ENCODE peak calls at places on chromosomes 3 and 15, in ten cellular contexts. A, D, U, V, I, X, B, R, T and H are unnamed samples.

GRCh38 chr15:35738370-35738769 is 192.4 kb upstream of the DPH6 start:
- DNase-seq in A (no peak), X (no peak), U (no peak), B (no peak), R (no peak), T (no peak), I (no peak), V (peak), D (peak), H (no peak)

GRCh38 chr15:85174521-85174920 is 192.9 kb downstream of the PDE8A start:
- DNase-seq in D (no peak), A (no peak), B (no peak), X (no peak), V (no peak), R (no peak), I (no peak), U (no peak), T (no peak), H (no peak)

GRCh38 chr15:72851586-72851985 is 68.0 kb upstream of the ADPGK start:
- DNase-seq in A (no peak), B (no peak), X (no peak), R (no peak), V (no peak), U (no peak), D (no peak), T (no peak), I (no peak), H (no peak)

GRCh38 chr3:15443826-15444524 is 16.6 kb downstream of the EAF1 start:
- DNase-seq in T (no peak), I (no peak), U (no peak), R (no peak), B (no peak), D (no peak), A (no peak), X (no peak), V (peak), H (no peak)

GRCh38 chr3:33131328-33132018 is 17.7 kb downstream of the CRTAP start:
- DNase-seq in T (peak), D (peak), U (no peak), V (peak), A (no peak), R (peak), B (peak), X (no peak), I (peak), H (peak)

GRCh38 chr3:55880357-55880756 is 393.3 kb upstream of the WNT5A start:
- DNase-seq in D (peak), A (no peak), V (no peak), R (no peak), B (no peak), T (no peak), U (no peak), X (no peak), I (no peak), H (no peak)

GRCh38 chr15:42404461-42405235 is 45.3 kb downstream of the CAPN3 start:
- DNase-seq in A (no peak), U (no peak), I (no peak), R (no peak), X (no peak), D (no peak), T (no peak), B (peak), V (no peak), H (no peak)

GRCh38 chr15:59997070-59997701 is 6.9 kb upstream of the FOXB1 start:
- DNase-seq in A (no peak), D (peak), I (no peak), R (no peak), U (no peak), B (no peak), X (no peak), V (no peak), T (peak), H (no peak)

GRCh38 chr3:99562990-99563607 is 75.3 kb upstream of the COL8A1 start:
- DNase-seq in T (no peak), B (no peak), X (no peak), I (no peak), R (no peak), A (no peak), D (peak), U (no peak), V (no peak), H (no peak)

GRCh38 chr15:74136584-74137543 is 6.5 kb downstream of the ISLR2 start:
- DNase-seq in R (no peak), X (no peak), B (no peak), A (no peak), I (no peak), V (no peak), T (no peak), U (no peak), D (no peak), H (no peak)

GRCh38 chr15:90221251-90221900 is 12.4 kb downstream of the CIB1 start:
- DNase-seq in V (peak), B (no peak), T (peak), I (peak), U (peak), R (peak), X (peak), A (peak), D (peak), H (peak)

GRCh38 chr15:63389902-63390301 is 8.3 kb upstream of the CA12 start:
- DNase-seq in A (peak), X (no peak), D (peak), I (no peak), B (no peak), U (peak), T (no peak), V (no peak), R (no peak), H (no peak)

GRCh38 chr15:63362196-63362595 is 19.4 kb downstream of the CA12 start:
- DNase-seq in V (peak), U (no peak), X (no peak), B (no peak), T (no peak), R (no peak), I (no peak), A (peak), D (no peak), H (no peak)

GRCh38 chr3:50289130-50289529 is 3.1 kb downstream of the IFRD2 start:
- DNase-seq in V (no peak), D (no peak), I (no peak), R (no peak), U (no peak), B (no peak), T (no peak), X (no peak), A (no peak), H (no peak)

GRCh38 chr15:60835974-60836373 is 357.0 kb upstream of the ICE2 start:
- DNase-seq in U (no peak), D (no peak), A (no peak), V (peak), I (no peak), X (no peak), B (no peak), T (no peak), R (no peak), H (no peak)

GRCh38 chr3:180804871-180805430 is 107.5 kb upstream of the FXR1 start:
- DNase-seq in A (no peak), T (peak), R (no peak), V (peak), D (peak), I (no peak), B (no peak), U (no peak), X (no peak), H (no peak)

GRCh38 chr3:131402391-131403039 is 20.9 kb downstream of the NUDT16 start:
- DNase-seq in V (no peak), U (no peak), I (no peak), X (no peak), T (no peak), R (no peak), B (no peak), D (peak), A (peak), H (no peak)

GRCh38 chr3:56923546-56924224 is 121.9 kb upstream of the ARHGEF3 start:
- DNase-seq in R (no peak), V (peak), I (peak), D (peak), T (no peak), A (no peak), B (peak), X (no peak), U (no peak), H (no peak)

GRCh38 chr3:128173849-128174248 is 20.6 kb downstream of the EEFSEC start:
- DNase-seq in U (no peak), A (no peak), R (no peak), V (no peak), T (peak), D (no peak), X (no peak), I (no peak), B (no peak), H (no peak)

GRCh38 chr15:85125056-85125661 is 143.5 kb downstream of the PDE8A start:
- DNase-seq in A (no peak), U (no peak), D (peak), X (no peak), B (no peak), I (no peak), V (peak), T (no peak), R (no peak), H (no peak)

GRCh38 chr3:111336511-111336910 is 205.5 kb upstream of the CD96 start:
- DNase-seq in D (peak), B (no peak), V (peak), A (no peak), U (no peak), R (no peak), T (no peak), I (no peak), X (no peak), H (no peak)

GRCh38 chr15:74781673-74782595 is at the start of gene CSK:
- DNase-seq in X (no peak), T (peak), A (peak), B (no peak), I (no peak), R (peak), D (peak), U (peak), V (no peak), H (no peak)

GRCh38 chr3:37198996-37199395 is 24.6 kb upstream of the LRRFIP2 start:
- DNase-seq in X (no peak), D (peak), U (no peak), R (no peak), V (no peak), B (no peak), A (no peak), I (no peak), T (no peak), H (no peak)

GRCh38 chr15:49962044-49962602 is 156.9 kb downstream of the ATP8B4 start:
- DNase-seq in R (no peak), B (no peak), V (no peak), I (no peak), D (no peak), T (no peak), X (no peak), A (no peak), U (no peak), H (no peak)

GRCh38 chr15:62241135-62241770 is 76.2 kb upstream of the C2CD4B start:
- DNase-seq in D (peak), U (no peak), I (no peak), X (no peak), A (no peak), B (no peak), V (peak), R (peak), T (peak), H (no peak)

GRCh38 chr3:126338796-126339241 is 18.4 kb downstream of the KLF15 start:
- DNase-seq in B (no peak), I (no peak), T (no peak), X (no peak), A (peak), V (no peak), U (peak), R (no peak), D (no peak), H (no peak)

GRCh38 chr3:67202053-67202452 is 203.9 kb downstream of the KBTBD8 start:
- DNase-seq in V (no peak), A (no peak), U (no peak), R (no peak), B (no peak), X (no peak), I (no peak), T (no peak), D (peak), H (no peak)

GRCh38 chr3:107637416-107638182 is 114.8 kb downstream of the BBX start:
- DNase-seq in I (no peak), R (no peak), X (no peak), V (no peak), D (no peak), U (no peak), T (no peak), B (no peak), A (no peak), H (no peak)

GRCh38 chr3:52238193-52238760 is 681 bp downstream of the TWF2 start:
- DNase-seq in R (peak), U (peak), V (no peak), B (no peak), A (no peak), D (no peak), X (no peak), I (no peak), T (no peak), H (no peak)

GRCh38 chr3:52237659-52238172 is 1.2 kb downstream of the TWF2 start:
- DNase-seq in R (peak), I (peak), X (peak), U (peak), B (peak), A (peak), T (no peak), D (peak), V (peak), H (peak)

GRCh38 chr3:52234516-52235447 is 4.2 kb downstream of the TWF2 start:
- DNase-seq in D (no peak), B (no peak), U (no peak), R (no peak), T (no peak), I (no peak), V (no peak), A (peak), X (no peak), H (no peak)

GRCh38 chr3:52237006-52237658 is 1.8 kb downstream of the TWF2 start:
- DNase-seq in V (no peak), D (peak), R (no peak), T (no peak), X (no peak), A (peak), B (no peak), U (peak), I (no peak), H (no peak)

DNA sequence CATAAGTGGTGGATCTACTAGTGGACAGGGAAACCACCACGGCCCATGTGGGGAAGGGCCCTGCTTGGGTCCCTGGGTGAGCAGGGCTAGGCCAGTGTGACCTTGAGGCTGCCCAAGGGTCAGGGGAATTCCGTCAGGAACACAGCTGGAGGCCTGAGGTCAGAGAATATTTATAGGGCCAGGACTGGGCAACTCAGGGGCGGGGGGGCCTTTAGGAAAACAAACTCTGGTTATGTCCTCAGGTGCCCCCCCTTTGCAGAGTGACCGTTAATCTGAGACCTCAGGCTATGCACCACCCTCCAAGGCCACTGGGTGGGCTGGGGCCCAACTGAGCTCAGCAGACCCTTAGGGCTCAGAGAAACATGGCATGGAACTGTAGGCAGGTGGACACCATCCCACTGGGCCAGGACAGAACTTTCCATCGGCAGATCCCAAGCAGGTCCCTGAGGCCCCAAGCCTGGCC is 2.5 kb downstream of the TWF2 start:
- DNase-seq in D (no peak), X (no peak), T (no peak), I (no peak), A (peak), B (no peak), R (no peak), U (peak), V (no peak), H (no peak)
- H3K4me3 ChIP-seq in D (peak), X (no peak), T (no peak), I (no peak), A (no peak), B (no peak), R (no peak), U (peak), V (no peak), H (no peak)

GRCh38 chr3:187288176-187288893 is 3.2 kb downstream of the MASP1 start:
- DNase-seq in I (no peak), A (no peak), R (no peak), U (no peak), B (no peak), D (no peak), V (no peak), X (no peak), T (no peak), H (no peak)
- H3K4me3 ChIP-seq in I (no peak), A (no peak), R (no peak), U (no peak), B (no peak), D (no peak), V (no peak), X (no peak), T (peak), H (no peak)

GRCh38 chr3:64668582-64669510 is 19.0 kb downstream of the ADAMTS9 start:
- DNase-seq in I (no peak), A (no peak), D (no peak), R (no peak), B (no peak), V (no peak), U (no peak), X (no peak), T (no peak), H (no peak)
- H3K4me3 ChIP-seq in I (no peak), A (no peak), D (no peak), R (no peak), B (no peak), V (no peak), U (no peak), X (peak), T (no peak), H (no peak)

GRCh38 chr3:57959407-57960173 is 48.6 kb upstream of the FLNB start:
- DNase-seq in X (no peak), D (no peak), R (no peak), B (peak), A (no peak), T (no peak), I (peak), U (no peak), V (peak), H (no peak)

GRCh38 chr3:57957823-57958222 is 50.4 kb upstream of the FLNB start:
- DNase-seq in A (no peak), U (no peak), D (no peak), I (no peak), R (no peak), B (no peak), X (no peak), T (no peak), V (no peak), H (no peak)

GRCh38 chr3:57960174-57960505 is 48.1 kb upstream of the FLNB start:
- DNase-seq in V (peak), R (no peak), T (no peak), A (no peak), D (no peak), I (no peak), B (no peak), U (no peak), X (no peak), H (no peak)

GRCh38 chr3:57956833-57957174 is 51.4 kb upstream of the FLNB start:
- DNase-seq in I (no peak), X (no peak), D (no peak), U (no peak), R (no peak), B (no peak), V (no peak), T (no peak), A (no peak), H (no peak)

GRCh38 chr3:57958642-57959406 is 49.4 kb upstream of the FLNB start:
- DNase-seq in D (peak), V (no peak), X (no peak), U (no peak), A (no peak), T (no peak), R (no peak), B (no peak), I (no peak), H (no peak)
- H3K4me3 ChIP-seq in D (no peak), V (no peak), X (no peak), U (peak), A (no peak), T (no peak), R (no peak), B (no peak), I (no peak), H (no peak)

GRCh38 chr3:141388823-141389617 is 20.7 kb downstream of the ZBTB38 start:
- DNase-seq in I (no peak), D (no peak), U (no peak), V (no peak), T (no peak), B (no peak), X (no peak), R (no peak), A (no peak), H (no peak)
- H3K4me3 ChIP-seq in I (no peak), D (no peak), U (no peak), V (no peak), T (no peak), B (no peak), X (peak), R (no peak), A (peak), H (peak)

GRCh38 chr15:39578851-39579486 is 1.9 kb upstream of the THBS1 start:
- DNase-seq in D (no peak), A (no peak), I (no peak), U (no peak), V (no peak), R (peak), T (peak), X (no peak), B (no peak), H (no peak)
- H3K4me3 ChIP-seq in D (peak), A (peak), I (peak), U (no peak), V (no peak), R (peak), T (no peak), X (peak), B (no peak), H (peak)